ENCODE peak calls at places on chromosomes 3 and 15, in eight cellular contexts. R is right lobe of liver, J is psoas muscle, V is BE2C, A is neuronal stem cell, H is AG04450, P is A549, I is tibial nerve. K is an unnamed sample.

GRCh38 chr3:173800154-173800553 is 402.6 kb downstream of the NLGN1 start:
- DNase-seq in I (no peak), P (no peak), R (no peak), H (no peak), A (no peak), V (no peak), J (no peak), K (no peak)

GRCh38 chr15:77118787-77119410 is 48.0 kb upstream of the TSPAN3 start:
- DNase-seq in P (peak; percentile 74), A (no peak), R (no peak), V (peak; percentile 38), J (no peak), H (peak; percentile 54), I (peak; percentile 80), K (no peak)

GRCh38 chr3:14740983-14741382 is 66.0 kb downstream of the C3orf20 start:
- DNase-seq in P (no peak), V (no peak), A (no peak), I (no peak), R (no peak), H (no peak), J (no peak), K (no peak)

GRCh38 chr3:196813903-196814302 is 53.8 kb upstream of the SENP5 start:
- DNase-seq in R (no peak), H (no peak), P (no peak), V (no peak), A (no peak), I (no peak), J (no peak), K (no peak)

GRCh38 chr3:111246967-111247760 is 175.5 kb downstream of the NECTIN3 start:
- DNase-seq in P (peak; percentile 56), V (no peak), A (no peak), J (no peak), I (no peak), R (no peak), H (peak; percentile 60), K (no peak)

GRCh38 chr3:186722457-186722856 is 5.3 kb downstream of the KNG1 start:
- DNase-seq in I (no peak), R (no peak), V (peak; percentile 23), J (no peak), H (no peak), A (no peak), P (peak; percentile 53), K (no peak)

GRCh38 chr15:68704496-68705021 is 116.1 kb downstream of the ANP32A start:
- DNase-seq in P (no peak), A (no peak), H (no peak), J (no peak), I (peak; percentile 15), R (no peak), V (peak; percentile 61), K (no peak)

GRCh38 chr15:39890640-39891039 is 29.4 kb downstream of the GPR176 start:
- DNase-seq in H (no peak), J (no peak), I (no peak), A (no peak), P (no peak), R (no peak), V (no peak), K (no peak)

GRCh38 chr15:71549697-71550096 is 260.7 kb upstream of the NR2E3 start:
- DNase-seq in H (no peak), I (no peak), A (no peak), J (no peak), P (no peak), R (no peak), V (no peak), K (no peak)

GRCh38 chr15:42045211-42045615 is 24.4 kb upstream of the PLA2G4E start:
- DNase-seq in R (no peak), A (no peak), V (peak; percentile 50), P (no peak), J (no peak), I (no peak), H (no peak), K (no peak)

GRCh38 chr3:53773586-53774368 is 72.4 kb downstream of the CHDH start:
- DNase-seq in R (no peak), J (no peak), I (peak; percentile 53), H (peak; percentile 73), P (no peak), V (no peak), A (no peak), K (no peak)

GRCh38 chr3:57179580-57180410 is 14.6 kb upstream of the IL17RD start:
- DNase-seq in R (no peak), A (no peak), V (no peak), I (no peak), H (peak; percentile 8), J (no peak), P (peak; percentile 19), K (no peak)

GRCh38 chr3:74535281-74535680 is 79.2 kb downstream of the CNTN3 start:
- DNase-seq in R (no peak), I (no peak), J (no peak), H (no peak), P (no peak), A (no peak), V (no peak), K (no peak)

GRCh38 chr15:69906256-69907185 is 191.2 kb downstream of the TLE3 start:
- DNase-seq in P (no peak), H (no peak), R (no peak), V (no peak), A (no peak), J (no peak), I (no peak), K (no peak)

GRCh38 chr15:59953392-59953883 is 50.7 kb upstream of the FOXB1 start:
- DNase-seq in J (no peak), I (no peak), V (no peak), R (no peak), A (no peak), P (no peak), H (no peak), K (no peak)

DNA sequence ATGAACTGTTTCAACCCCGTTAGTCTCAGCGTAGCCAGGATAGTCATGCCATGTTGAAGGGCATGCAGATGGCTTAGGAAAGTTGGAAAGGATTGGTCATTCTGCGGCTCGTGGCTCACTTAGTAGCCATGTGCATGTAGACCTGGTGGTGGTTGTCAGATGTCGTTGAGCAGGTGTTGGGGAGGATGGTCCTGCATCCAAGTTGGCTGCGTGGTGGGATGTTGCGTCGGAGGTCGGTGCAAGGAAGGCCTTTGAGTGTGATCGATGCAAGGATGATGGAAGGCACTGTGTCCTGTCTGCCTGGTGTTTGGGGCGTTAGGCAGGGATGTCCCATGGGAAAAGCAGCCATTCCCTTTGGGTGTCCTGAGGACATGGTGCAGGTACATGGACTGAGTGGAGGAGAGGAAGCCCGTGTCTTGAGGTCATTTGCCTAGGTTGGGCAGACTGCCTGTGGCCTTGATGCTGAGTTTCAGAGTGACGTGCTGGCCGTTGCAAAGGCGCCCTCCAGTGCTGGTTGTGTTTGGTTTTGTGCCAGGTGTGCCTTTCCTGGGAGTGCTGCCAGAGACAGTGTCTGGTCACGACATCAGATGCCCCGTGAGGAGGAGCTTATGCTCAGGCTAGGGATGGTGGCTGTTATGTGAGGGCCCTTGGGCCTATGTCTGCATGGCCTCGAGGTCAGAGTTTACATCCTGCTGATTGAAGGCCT is 103.4 kb downstream of the SNRPN start:
- DNase-seq in H (no peak), I (no peak), A (no peak), R (peak; percentile 28), V (no peak), P (no peak), J (no peak), K (no peak)
- H3K9me3 ChIP-seq in H (peaks cover 100% of the 10 kb centered on the region), I (peaks cover 100% of the 10 kb centered on the region), A (peaks cover 100% of the 10 kb centered on the region), R (peaks cover 62% of the 10 kb centered on the region), V (peaks cover 42% of the 10 kb centered on the region), P (peaks cover 74% of the 10 kb centered on the region), J (peaks cover 92% of the 10 kb centered on the region), K (peaks cover 100% of the 10 kb centered on the region)

GRCh38 chr15:25089577-25089976 is 134.8 kb downstream of the SNRPN start:
- DNase-seq in J (no peak), R (peak; percentile 4), A (no peak), H (no peak), I (no peak), P (no peak), V (no peak), K (no peak)

GRCh38 chr15:25090073-25090733 is 135.4 kb downstream of the SNRPN start:
- DNase-seq in P (no peak), I (no peak), H (no peak), R (peak; percentile 9), V (no peak), A (no peak), J (no peak), K (no peak)

GRCh38 chr15:25091421-25092158 is 136.8 kb downstream of the SNRPN start:
- DNase-seq in J (no peak), A (no peak), P (no peak), H (no peak), V (no peak), I (no peak), R (peak; percentile 7), K (no peak)

GRCh38 chr15:25087137-25087536 is 132.3 kb downstream of the SNRPN start:
- DNase-seq in J (no peak), A (no peak), I (no peak), P (no peak), V (no peak), R (peak; percentile 28), H (no peak), K (no peak)

GRCh38 chr15:25088261-25088790 is 133.5 kb downstream of the SNRPN start:
- DNase-seq in R (peak; percentile 14), A (no peak), P (no peak), H (no peak), J (no peak), V (no peak), I (no peak), K (no peak)
- H3K9me3 ChIP-seq in R (peaks cover 9% of the 10 kb centered on the region), A (peaks cover 90% of the 10 kb centered on the region), P (peaks cover 2% of the 10 kb centered on the region), H (peaks cover 81% of the 10 kb centered on the region), J (peaks cover 81% of the 10 kb centered on the region), V (no peaks in the 10 kb centered on the region), I (peaks cover 100% of the 10 kb centered on the region), K (peaks cover 95% of the 10 kb centered on the region)

GRCh38 chr3:31654998-31655397 is 122.3 kb downstream of the STT3B start:
- DNase-seq in I (no peak), R (no peak), V (no peak), H (no peak), P (no peak), J (no peak), A (no peak), K (no peak)
- H3K9me3 ChIP-seq in I (peaks cover 79% of the 10 kb centered on the region), R (peaks cover 15% of the 10 kb centered on the region), V (no peaks in the 10 kb centered on the region), H (peaks cover 19% of the 10 kb centered on the region), P (peaks cover 62% of the 10 kb centered on the region), J (peaks cover 47% of the 10 kb centered on the region), A (peaks cover 13% of the 10 kb centered on the region), K (peaks cover 92% of the 10 kb centered on the region)

DNA sequence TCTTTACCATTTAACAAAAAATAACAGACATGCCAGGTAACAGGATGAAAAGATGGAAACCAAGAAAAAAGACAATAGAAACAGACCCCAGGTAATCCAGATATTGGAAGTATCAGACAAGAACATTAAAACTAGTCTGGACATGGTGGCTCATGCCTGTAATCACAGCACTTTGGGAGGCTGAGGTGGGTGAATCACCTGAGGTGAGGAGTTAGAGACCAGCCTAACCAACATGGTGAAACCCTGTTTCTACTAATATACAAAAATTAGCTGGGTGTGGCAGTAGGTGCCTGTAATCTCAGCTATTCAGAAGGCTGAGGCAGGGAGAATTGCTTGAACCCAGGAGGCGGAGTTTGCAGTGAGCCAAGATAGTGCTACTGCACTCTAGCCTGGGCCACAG is 40.6 kb downstream of the ACAD9 start:
- DNase-seq in R (peak; percentile 18), J (no peak), V (no peak), I (no peak), H (no peak), A (no peak), P (no peak), K (no peak)
- H3K9me3 ChIP-seq in R (no peaks in the 10 kb centered on the region), J (peaks cover 6% of the 10 kb centered on the region), V (peaks cover 14% of the 10 kb centered on the region), I (peaks cover 28% of the 10 kb centered on the region), H (peaks cover 27% of the 10 kb centered on the region), A (peaks cover 45% of the 10 kb centered on the region), P (peaks cover 3% of the 10 kb centered on the region), K (no peaks in the 10 kb centered on the region)